ENCODE peak calls at places on chromosomes 4 and X, in four cellular contexts. One of them, this sample, is unnamed.

GRCh38 chr4:40003986-40004385 is 26.3 kb upstream of the PDS5A start:
- DNase-seq in cardiac septum: no peak
- DNase-seq in HL-60: peak; percentile 84
- DNase-seq in effector CD4-positive, alpha-beta T cell: no peak
- DNase-seq in this sample: no peak

GRCh38 chr4:55989716-55990115 is 41.0 kb downstream of the CEP135 start:
- DNase-seq in cardiac septum: no peak
- DNase-seq in HL-60: no peak
- DNase-seq in effector CD4-positive, alpha-beta T cell: no peak
- DNase-seq in this sample: no peak

GRCh38 chr4:101337688-101338087 is 9.6 kb downstream of the PPP3CA start:
- DNase-seq in cardiac septum: no peak
- DNase-seq in HL-60: no peak
- DNase-seq in effector CD4-positive, alpha-beta T cell: no peak
- DNase-seq in this sample: no peak

GRCh38 chrX:42686706-42687105 is 91.3 kb downstream of the PPP1R2C start:
- DNase-seq in cardiac septum: no peak
- DNase-seq in HL-60: no peak
- DNase-seq in effector CD4-positive, alpha-beta T cell: no peak
- DNase-seq in this sample: no peak

GRCh38 chr4:16202598-16202997 is 23.7 kb downstream of the TAPT1 start:
- DNase-seq in cardiac septum: no peak
- DNase-seq in HL-60: no peak
- DNase-seq in effector CD4-positive, alpha-beta T cell: no peak
- DNase-seq in this sample: no peak

GRCh38 chrX:13432776-13433605 is 113.1 kb upstream of the ATXN3L start:
- DNase-seq in cardiac septum: no peak
- DNase-seq in HL-60: no peak
- DNase-seq in effector CD4-positive, alpha-beta T cell: no peak
- DNase-seq in this sample: no peak

GRCh38 chr4:129565214-129565613 is 469.3 kb downstream of the C4orf33 start:
- DNase-seq in cardiac septum: no peak
- DNase-seq in HL-60: no peak
- DNase-seq in effector CD4-positive, alpha-beta T cell: no peak
- DNase-seq in this sample: no peak

GRCh38 chr4:102599455-102599854 is 98.3 kb downstream of the NFKB1 start:
- DNase-seq in cardiac septum: no peak
- DNase-seq in HL-60: no peak
- DNase-seq in effector CD4-positive, alpha-beta T cell: no peak
- DNase-seq in this sample: no peak

GRCh38 chrX:97751735-97752134 is 868.0 kb downstream of the RPA4 start:
- DNase-seq in cardiac septum: no peak
- DNase-seq in HL-60: no peak
- DNase-seq in effector CD4-positive, alpha-beta T cell: no peak
- DNase-seq in this sample: no peak

GRCh38 chrX:134685662-134686061 is 27.4 kb upstream of the PLAC1 start:
- DNase-seq in cardiac septum: no peak
- DNase-seq in HL-60: no peak
- DNase-seq in effector CD4-positive, alpha-beta T cell: no peak
- DNase-seq in this sample: no peak

GRCh38 chr4:26372525-26373172 is 51.8 kb downstream of the RBPJ start:
- DNase-seq in cardiac septum: no peak
- DNase-seq in HL-60: peak; percentile 95
- DNase-seq in effector CD4-positive, alpha-beta T cell: peak; percentile 24
- DNase-seq in this sample: peak; percentile 55

GRCh38 chr4:26490111-26490979 is at the start of gene CCKAR:
- DNase-seq in cardiac septum: no peak
- DNase-seq in HL-60: no peak
- DNase-seq in effector CD4-positive, alpha-beta T cell: no peak
- DNase-seq in this sample: no peak

GRCh38 chrX:9765072-9765736 is 443 bp downstream of the GPR143 start:
- DNase-seq in cardiac septum: no peak
- DNase-seq in HL-60: no peak
- DNase-seq in effector CD4-positive, alpha-beta T cell: no peak
- DNase-seq in this sample: no peak

GRCh38 chr4:77358315-77358928 is 201.4 kb downstream of the CCNG2 start:
- DNase-seq in cardiac septum: no peak
- DNase-seq in HL-60: peak; percentile 13
- DNase-seq in effector CD4-positive, alpha-beta T cell: no peak
- DNase-seq in this sample: peak; percentile 42

GRCh38 chr4:88738146-88738545 is 40.5 kb upstream of the NAP1L5 start:
- DNase-seq in cardiac septum: no peak
- DNase-seq in HL-60: no peak
- DNase-seq in effector CD4-positive, alpha-beta T cell: no peak
- DNase-seq in this sample: no peak

GRCh38 chr4:173171098-173171497 is 2.5 kb downstream of the GALNT7 start:
- DNase-seq in cardiac septum: no peak
- DNase-seq in HL-60: peak; percentile 27
- DNase-seq in effector CD4-positive, alpha-beta T cell: no peak
- DNase-seq in this sample: no peak

GRCh38 chrX:25544641-25545040 is 528.9 kb upstream of the ARX start:
- DNase-seq in cardiac septum: no peak
- DNase-seq in HL-60: no peak
- DNase-seq in effector CD4-positive, alpha-beta T cell: no peak
- DNase-seq in this sample: no peak

GRCh38 chr4:26220704-26221103 is 100.1 kb upstream of the RBPJ start:
- DNase-seq in cardiac septum: no peak
- DNase-seq in HL-60: no peak
- DNase-seq in effector CD4-positive, alpha-beta T cell: no peak
- DNase-seq in this sample: no peak

GRCh38 chrX:69179380-69179911 is 14.2 kb upstream of the PJA1 start:
- DNase-seq in cardiac septum: peak; percentile 67
- DNase-seq in HL-60: no peak
- DNase-seq in effector CD4-positive, alpha-beta T cell: no peak
- DNase-seq in this sample: no peak

GRCh38 chr4:62560858-62561257 is 1360.7 kb downstream of the ADGRL3 start:
- DNase-seq in cardiac septum: no peak
- DNase-seq in HL-60: no peak
- DNase-seq in effector CD4-positive, alpha-beta T cell: no peak
- DNase-seq in this sample: no peak

GRCh38 chr4:8740666-8741395 is 130.8 kb downstream of the HMX1 start:
- DNase-seq in cardiac septum: peak; percentile 59
- DNase-seq in HL-60: no peak
- DNase-seq in effector CD4-positive, alpha-beta T cell: no peak
- DNase-seq in this sample: peak; percentile 13

GRCh38 chr4:109921384-109921808 is 8.7 kb downstream of the EGF start:
- DNase-seq in cardiac septum: no peak
- DNase-seq in HL-60: no peak
- DNase-seq in effector CD4-positive, alpha-beta T cell: no peak
- DNase-seq in this sample: no peak

GRCh38 chrX:38649674-38650647 is 88.6 kb downstream of the TSPAN7 start:
- DNase-seq in cardiac septum: no peak
- DNase-seq in HL-60: no peak
- DNase-seq in effector CD4-positive, alpha-beta T cell: no peak
- DNase-seq in this sample: no peak

GRCh38 chr4:132383571-132384199 is 765.4 kb upstream of the PCDH10 start:
- DNase-seq in cardiac septum: no peak
- DNase-seq in HL-60: no peak
- DNase-seq in effector CD4-positive, alpha-beta T cell: no peak
- DNase-seq in this sample: no peak

GRCh38 chr4:165294907-165295306 is 32.6 kb upstream of the MSMO1 start:
- DNase-seq in cardiac septum: no peak
- DNase-seq in HL-60: no peak
- DNase-seq in effector CD4-positive, alpha-beta T cell: peak; percentile 15
- DNase-seq in this sample: peak; percentile 15

GRCh38 chr4:95379633-95380032 is 169.1 kb downstream of the UNC5C start:
- DNase-seq in cardiac septum: no peak
- DNase-seq in HL-60: no peak
- DNase-seq in effector CD4-positive, alpha-beta T cell: no peak
- DNase-seq in this sample: no peak

GRCh38 chr4:94947681-94948108 is 189.9 kb downstream of the BMPR1B start:
- DNase-seq in cardiac septum: no peak
- DNase-seq in HL-60: no peak
- DNase-seq in effector CD4-positive, alpha-beta T cell: no peak
- DNase-seq in this sample: no peak

GRCh38 chr4:184420881-184421416 is 53.4 kb downstream of the IRF2 start:
- DNase-seq in cardiac septum: no peak
- DNase-seq in HL-60: no peak
- DNase-seq in effector CD4-positive, alpha-beta T cell: no peak
- DNase-seq in this sample: no peak

This sample was measured in GM13976.